ENCODE peak calls at places on chromosomes 2 and 18, in five cellular contexts. One of them, this sample, is unnamed.

GRCh38 chr18:36309436-36310391 is 12.2 kb downstream of the FHOD3 start:
- DNase-seq in HS-27A: peak
- DNase-seq in cardiac muscle cell: peak
- DNase-seq in lower leg skin: no peak
- DNase-seq in GM13976: no peak
- DNase-seq in this sample: no peak

GRCh38 chr2:237616373-237617304 is 10.7 kb upstream of the LRRFIP1 start:
- DNase-seq in HS-27A: no peak
- DNase-seq in cardiac muscle cell: no peak
- DNase-seq in lower leg skin: no peak
- DNase-seq in GM13976: no peak
- DNase-seq in this sample: no peak

GRCh38 chr2:73260338-73260984 is 23.8 kb downstream of the FBXO41 start:
- DNase-seq in HS-27A: no peak
- DNase-seq in cardiac muscle cell: peak
- DNase-seq in lower leg skin: peak
- DNase-seq in GM13976: peak
- DNase-seq in this sample: peak

GRCh38 chr2:202148515-202149154 is 75.6 kb downstream of the KIAA2012 start:
- DNase-seq in HS-27A: no peak
- DNase-seq in cardiac muscle cell: no peak
- DNase-seq in lower leg skin: no peak
- DNase-seq in GM13976: no peak
- DNase-seq in this sample: no peak

GRCh38 chr18:24413148-24413547 is 13.3 kb upstream of the IMPACT start:
- DNase-seq in HS-27A: no peak
- DNase-seq in cardiac muscle cell: no peak
- DNase-seq in lower leg skin: no peak
- DNase-seq in GM13976: no peak
- DNase-seq in this sample: peak

GRCh38 chr2:95381212-95382127 is 21.0 kb upstream of the FAHD2A start:
- DNase-seq in HS-27A: no peak
- DNase-seq in cardiac muscle cell: no peak
- DNase-seq in lower leg skin: peak
- DNase-seq in GM13976: no peak
- DNase-seq in this sample: no peak

GRCh38 chr2:66534461-66534860 is 99.5 kb downstream of the MEIS1 start:
- DNase-seq in HS-27A: no peak
- DNase-seq in cardiac muscle cell: no peak
- DNase-seq in lower leg skin: no peak
- DNase-seq in GM13976: no peak
- DNase-seq in this sample: no peak

GRCh38 chr2:161676902-161677496 is 52.8 kb downstream of the SLC4A10 start:
- DNase-seq in HS-27A: no peak
- DNase-seq in cardiac muscle cell: no peak
- DNase-seq in lower leg skin: no peak
- DNase-seq in GM13976: no peak
- DNase-seq in this sample: no peak

GRCh38 chr2:27875089-27875881 is 14.9 kb downstream of the RBKS start:
- DNase-seq in HS-27A: no peak
- DNase-seq in cardiac muscle cell: no peak
- DNase-seq in lower leg skin: no peak
- DNase-seq in GM13976: no peak
- DNase-seq in this sample: no peak

This sample was measured in cerebellar cortex.